ENCODE peak calls at places on chromosome 4, in seven cellular contexts. W is heart left ventricle, I is Peyer's patch, V is GM12892, U is A549, A is lower leg skin, T is K562. S is an unnamed sample.

GRCh38 chr4:151302432-151302831 is 23.0 kb downstream of the SH3D19 start:
- DNase-seq in T (no peak), V (no peak), W (no peak), I (no peak), A (no peak), U (no peak), S (no peak)

GRCh38 chr4:24278693-24279092 is 305.7 kb downstream of the DHX15 start:
- DNase-seq in A (no peak), U (no peak), I (no peak), W (no peak), T (no peak), V (no peak), S (no peak)

GRCh38 chr4:105215609-105216313 is 69.1 kb downstream of the TET2 start:
- DNase-seq in T (no peak), V (no peak), U (no peak), A (no peak), W (no peak), I (no peak), S (no peak)

GRCh38 chr4:1199556-1200331 is 27.4 kb upstream of the SPON2 start:
- DNase-seq in T (no peak), W (no peak), A (no peak), I (peak; percentile 13), V (peak; percentile 9), U (no peak), S (no peak)

GRCh38 chr4:15755321-15755750 is 22.8 kb upstream of the CD38 start:
- DNase-seq in U (no peak), V (no peak), A (no peak), T (no peak), I (no peak), W (no peak), S (no peak)

GRCh38 chr4:154529737-154530136 is 20.5 kb downstream of the PLRG1 start:
- DNase-seq in T (no peak), U (no peak), A (no peak), W (no peak), I (no peak), V (no peak), S (no peak)

GRCh38 chr4:126790633-126791032 is 842.1 kb upstream of the INTU start:
- DNase-seq in T (no peak), V (no peak), U (no peak), I (no peak), A (no peak), W (no peak), S (no peak)

GRCh38 chr4:145290953-145291352 is 110.6 kb upstream of the OTUD4 start:
- DNase-seq in I (no peak), U (no peak), T (no peak), W (no peak), V (no peak), A (no peak), S (no peak)

GRCh38 chr4:24810016-24810415 is 14.6 kb downstream of the SOD3 start:
- DNase-seq in I (no peak), U (no peak), V (no peak), W (no peak), T (no peak), A (no peak), S (no peak)

GRCh38 chr4:95348418-95348817 is 200.4 kb downstream of the UNC5C start:
- DNase-seq in U (no peak), A (no peak), W (no peak), I (no peak), V (no peak), T (no peak), S (no peak)

GRCh38 chr4:24753519-24753918 is 41.9 kb upstream of the SOD3 start:
- DNase-seq in A (no peak), W (no peak), U (peak; percentile 79), I (no peak), V (no peak), T (no peak), S (peak; percentile 9)

GRCh38 chr4:57109847-57110634 is at the start of gene IGFBP7:
- DNase-seq in I (no peak), V (peak; percentile 25), W (peak; percentile 82), T (peak; percentile 55), U (no peak), A (peak; percentile 87), S (peak; percentile 40)
- TF ChIP-seq POLR2A in I (peak; percentile 33), V (no peak), W (no peak), T (no peak), U (peak; percentile 79), A (no peak), S (peak; percentile 97)

GRCh38 chr4:139266583-139267257 is 13.3 kb downstream of the MGARP start:
- DNase-seq in W (peak; percentile 86), I (peak; percentile 85), U (peak; percentile 48), V (peak; percentile 64), T (peak; percentile 64), A (peak; percentile 91), S (peak; percentile 23)
- TF ChIP-seq POLR2A in W (no peak), I (no peak), U (no peak), V (no peak), T (no peak), A (no peak), S (no peak)

GRCh38 chr4:107824367-107825071 is at the start of gene SGMS2:
- DNase-seq in V (peak; percentile 13), I (peak; percentile 24), W (peak; percentile 90), U (peak; percentile 87), A (peak; percentile 98), T (peak; percentile 21), S (peak; percentile 71)
- TF ChIP-seq POLR2A in V (no peak), I (peak; percentile 90), W (peak; percentile 3), U (peak; percentile 34), A (no peak), T (no peak), S (peak; percentile 57)

GRCh38 chr4:10077492-10078335 is 38.9 kb downstream of the WDR1 start:
- DNase-seq in I (no peak), V (peak; percentile 9), T (peak; percentile 26), A (peak; percentile 85), W (no peak), U (no peak), S (no peak)
- TF ChIP-seq POLR2A in I (no peak), V (peak; percentile 38), T (no peak), A (no peak), W (no peak), U (no peak), S (no peak)

DNA sequence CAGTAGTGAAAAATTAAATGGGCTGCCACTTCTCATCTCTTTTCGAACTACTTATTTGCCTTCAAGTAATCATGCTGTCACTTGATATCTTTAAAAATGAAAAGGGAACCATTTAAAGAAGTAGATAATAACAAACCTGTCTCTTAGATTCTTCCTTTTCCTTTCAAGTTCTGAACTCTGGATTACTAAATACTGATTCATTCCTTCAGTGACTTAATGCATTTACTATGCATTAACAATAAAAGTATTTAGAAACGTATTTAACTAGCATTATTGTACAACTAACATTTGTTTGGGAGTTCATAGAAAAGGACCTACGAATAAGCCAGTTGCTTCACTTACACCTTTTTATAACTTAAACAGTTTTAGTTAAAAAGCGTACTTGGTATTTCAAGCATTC is 61.1 kb upstream of the RAB33B start:
- DNase-seq in U (no peak), I (no peak), T (no peak), W (no peak), A (no peak), V (no peak), S (no peak)
- TF ChIP-seq POLR2A in U (no peak), I (no peak), T (no peak), W (no peak), A (no peak), V (no peak), S (no peak)

GRCh38 chr4:148444296-148445070 is 2.3 kb upstream of the NR3C2 start:
- DNase-seq in T (peak; percentile 7), W (peak; percentile 47), A (peak; percentile 88), U (no peak), I (peak; percentile 43), V (peak; percentile 7), S (no peak)

GRCh38 chr4:148442830-148443549 is 776 bp upstream of the NR3C2 start:
- DNase-seq in V (no peak), I (peak; percentile 28), U (no peak), W (peak; percentile 43), A (no peak), T (no peak), S (peak; percentile 13)

GRCh38 chr4:148443550-148444295 is 1.5 kb upstream of the NR3C2 start:
- DNase-seq in T (no peak), W (peak; percentile 52), I (peak; percentile 41), U (no peak), A (peak; percentile 91), V (peak; percentile 7), S (no peak)

GRCh38 chr4:148441624-148441985 is 609 bp downstream of the NR3C2 start:
- DNase-seq in A (no peak), U (no peak), W (no peak), V (no peak), T (no peak), I (no peak), S (peak; percentile 6)

DNA sequence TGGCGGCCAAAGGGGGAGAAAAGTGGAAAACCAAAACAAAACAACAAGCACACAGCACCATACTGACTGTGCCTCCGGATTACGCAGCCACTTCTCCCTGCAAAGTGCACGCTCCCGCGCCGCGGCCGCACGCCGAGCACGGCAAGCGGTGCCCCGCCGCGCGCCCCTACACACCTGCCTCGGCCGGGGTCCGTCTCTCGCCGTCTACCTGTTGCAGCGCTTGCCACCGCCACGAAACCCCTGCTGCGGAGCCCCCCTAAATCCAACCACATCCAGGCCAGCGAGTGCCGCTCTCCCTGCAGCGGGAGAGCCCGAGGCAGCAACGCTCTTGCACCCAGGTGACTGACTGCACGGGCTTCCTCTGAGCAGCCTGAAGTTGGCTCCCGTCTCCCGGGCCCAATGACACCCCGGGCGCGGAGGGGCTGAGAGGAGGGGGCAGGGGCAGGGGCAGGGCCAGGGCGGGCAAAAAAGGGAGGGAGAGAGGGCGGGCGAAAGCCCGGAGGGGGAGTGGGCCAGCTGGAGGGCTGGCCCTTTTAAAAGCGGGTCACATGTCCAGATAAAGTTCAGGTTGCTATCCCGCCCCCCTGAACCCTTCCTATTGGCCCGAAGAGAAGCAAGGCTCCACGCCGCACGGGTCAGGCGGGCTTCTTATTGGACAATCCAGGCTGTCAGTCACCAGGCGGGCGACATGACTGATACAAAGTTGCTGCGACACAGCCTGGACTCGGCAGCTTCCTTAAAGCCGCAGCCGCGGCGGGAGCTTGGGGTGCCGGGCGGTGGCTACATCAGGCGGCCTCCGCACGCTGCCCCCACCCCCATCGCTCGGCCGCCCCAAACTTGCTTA is at the start of gene NR3C2:
- DNase-seq in T (peak; percentile 99), A (peak; percentile 100), I (peak; percentile 99), V (peak; percentile 94), W (peak; percentile 100), U (peak; percentile 94), S (peak; percentile 95)
- TF ChIP-seq POLR2A in T (peak; percentile 76), A (peak; percentile 98), I (peak; percentile 100), V (peak; percentile 65), W (peak; percentile 95), U (peak; percentile 39), S (peak; percentile 55)

GRCh38 chr4:118889313-118889694 is 650 bp downstream of the SYNPO2 start:
- DNase-seq in I (no peak), A (no peak), W (no peak), V (no peak), T (no peak), U (no peak), S (no peak)

GRCh38 chr4:118894034-118894433 is 5.4 kb downstream of the SYNPO2 start:
- DNase-seq in T (no peak), A (no peak), V (no peak), U (no peak), I (no peak), W (no peak), S (no peak)

GRCh38 chr4:118883861-118884260 is 4.8 kb upstream of the SYNPO2 start:
- DNase-seq in I (no peak), W (no peak), V (no peak), U (no peak), T (no peak), A (no peak), S (no peak)

GRCh38 chr4:118884716-118885115 is 3.9 kb upstream of the SYNPO2 start:
- DNase-seq in I (no peak), U (no peak), A (no peak), V (no peak), T (no peak), W (no peak), S (no peak)

GRCh38 chr4:118888666-118889312 is at the start of gene SYNPO2:
- DNase-seq in U (peak; percentile 54), A (peak; percentile 94), V (peak; percentile 9), W (peak; percentile 90), T (no peak), I (peak; percentile 31), S (peak; percentile 28)
- TF ChIP-seq POLR2A in U (no peak), A (no peak), V (no peak), W (no peak), T (no peak), I (no peak), S (no peak)

S was measured in H54.